ENCODE peak calls at places on chromosomes 2 and 18, in seven cellular contexts. L is EL; M is naive B cell; P is WTC11; J is naive thymus-derived CD8-positive, alpha-beta T cell; O is hepatocyte; Y is NCI-H2081. W is an unnamed sample.

GRCh38 chr2:71672640-71673401 is 219.5 kb downstream of the DYSF start:
- DNase-seq in Y (no peak), J (peak), L (no peak), M (no peak), O (no peak), P (no peak), W (no peak)

GRCh38 chr18:63367241-63367953 is 391 bp upstream of the KDSR start:
- DNase-seq in J (peak), Y (peak), L (peak), P (peak), M (peak), O (peak), W (peak)

GRCh38 chr2:215071676-215072075 is 66.8 kb downstream of the ABCA12 start:
- DNase-seq in J (no peak), M (no peak), O (no peak), Y (no peak), P (no peak), L (no peak), W (no peak)

GRCh38 chr2:219484343-219485200 is 14.1 kb upstream of the GMPPA start:
- DNase-seq in O (peak), J (no peak), Y (no peak), L (no peak), P (peak), M (no peak), W (no peak)

GRCh38 chr2:11342561-11343343 is 1.7 kb downstream of the ROCK2 start:
- DNase-seq in P (no peak), O (peak), Y (peak), L (peak), M (no peak), J (no peak), W (peak)

GRCh38 chr2:1995584-1995983 is 251.3 kb upstream of the PXDN start:
- DNase-seq in O (no peak), Y (no peak), M (no peak), L (no peak), P (no peak), J (no peak), W (no peak)

GRCh38 chr2:109238580-109238979 is 109.6 kb downstream of the SH3RF3 start:
- DNase-seq in M (peak), J (peak), P (no peak), O (no peak), Y (no peak), L (peak), W (peak)

GRCh38 chr2:190069936-190070696 is 7.6 kb upstream of the MSTN start:
- DNase-seq in J (no peak), M (peak), Y (peak), L (peak), O (peak), P (no peak), W (peak)

GRCh38 chr18:47999801-48000248 is 69.4 kb upstream of the SMAD2 start:
- DNase-seq in J (no peak), L (no peak), M (no peak), P (no peak), Y (no peak), O (no peak), W (no peak)

GRCh38 chr18:36593641-36594040 is 235.2 kb downstream of the TPGS2 start:
- DNase-seq in Y (no peak), P (no peak), L (no peak), O (no peak), J (no peak), M (no peak), W (no peak)

GRCh38 chr2:234690569-234691225 is 193.8 kb upstream of the ARL4C start:
- DNase-seq in Y (peak), L (no peak), M (no peak), P (no peak), O (no peak), J (no peak), W (peak)

GRCh38 chr2:203690110-203691047 is 16.1 kb upstream of the CD28 start:
- DNase-seq in P (no peak), Y (no peak), M (no peak), L (no peak), O (no peak), J (no peak), W (no peak)

GRCh38 chr2:58571181-58571852 is 330.2 kb upstream of the FANCL start:
- DNase-seq in O (peak), J (no peak), P (peak), Y (peak), M (no peak), L (peak), W (peak)

GRCh38 chr2:206670531-206671319 is 28.4 kb downstream of the FAM237A start:
- DNase-seq in M (no peak), L (no peak), P (no peak), J (no peak), O (no peak), Y (no peak), W (no peak)

GRCh38 chr2:44796771-44797170 is 144.7 kb upstream of the SIX3 start:
- DNase-seq in O (no peak), P (no peak), M (no peak), L (no peak), J (no peak), Y (no peak), W (no peak)

GRCh38 chr18:63550068-63550467 is 7.9 kb downstream of the SERPINB12 start:
- DNase-seq in J (no peak), O (no peak), Y (no peak), M (no peak), P (no peak), L (no peak), W (no peak)

GRCh38 chr2:221546505-221547225 is 25.4 kb downstream of the EPHA4 start:
- DNase-seq in L (no peak), J (no peak), Y (no peak), P (no peak), M (no peak), O (no peak), W (no peak)

GRCh38 chr2:204019572-204020501 is 83.3 kb downstream of the ICOS start:
- DNase-seq in P (no peak), J (no peak), O (no peak), Y (no peak), M (no peak), L (peak), W (no peak)

GRCh38 chr2:8571792-8572499 is 109.9 kb upstream of the ID2 start:
- DNase-seq in O (peak), P (no peak), L (no peak), Y (peak), J (no peak), M (no peak), W (no peak)

W was measured in endothelial cell of umbilical vein.